ENCODE peak calls at places on chromosomes 6 and 20, in nine cellular contexts. S, O, L, I, R, Q, D, G and H are unnamed samples.

GRCh38 chr6:148716811-148717210 is 30.0 kb upstream of the UST start:
- DNase-seq in O (no peak), S (no peak), R (no peak), Q (no peak), I (no peak), L (no peak), G (no peak), D (no peak), H (no peak)

GRCh38 chr20:25226433-25227316 is 21.2 kb upstream of the PYGB start:
- DNase-seq in Q (no peak), L (no peak), I (no peak), S (no peak), G (no peak), D (peak; percentile 86), R (no peak), O (no peak), H (peak; percentile 81)

GRCh38 chr6:17725083-17725482 is 18.4 kb upstream of the NUP153 start:
- DNase-seq in Q (no peak), R (no peak), G (no peak), L (peak; percentile 92), D (peak; percentile 71), I (peak; percentile 54), O (peak; percentile 64), S (no peak), H (peak; percentile 54)

GRCh38 chr6:161586866-161587265 is 313.0 kb upstream of the AGPAT4 start:
- DNase-seq in Q (no peak), O (no peak), R (no peak), D (no peak), I (no peak), G (no peak), S (no peak), L (no peak), H (no peak)

GRCh38 chr20:56362833-56363413 is 4.1 kb downstream of the FAM210B start:
- DNase-seq in L (peak; percentile 44), G (no peak), S (no peak), Q (no peak), D (peak; percentile 15), I (peak; percentile 71), R (no peak), O (no peak), H (no peak)

GRCh38 chr6:12113190-12113578 is 101.1 kb downstream of the HIVEP1 start:
- DNase-seq in G (no peak), Q (peak; percentile 57), D (no peak), I (no peak), O (peak; percentile 95), L (no peak), R (peak; percentile 58), S (no peak), H (no peak)

GRCh38 chr20:50783903-50784302 is 11.0 kb upstream of the BCAS4 start:
- DNase-seq in R (no peak), I (no peak), L (no peak), D (no peak), G (no peak), S (no peak), Q (no peak), O (no peak), H (no peak)

GRCh38 chr6:136795996-136796395 is 3.7 kb upstream of the MAP3K5 start:
- DNase-seq in I (no peak), L (no peak), S (no peak), R (no peak), Q (no peak), D (no peak), G (no peak), O (peak; percentile 63), H (no peak)

GRCh38 chr6:70549327-70549726 is 17.4 kb upstream of the SDHAF4 start:
- DNase-seq in S (no peak), R (no peak), O (no peak), G (no peak), Q (peak; percentile 28), I (no peak), L (no peak), D (no peak), H (no peak)

GRCh38 chr6:57276946-57277345 is 40.5 kb upstream of the PRIM2 start:
- DNase-seq in L (no peak), S (no peak), I (no peak), R (no peak), Q (no peak), G (no peak), D (no peak), O (peak; percentile 54), H (no peak)

GRCh38 chr6:87293526-87293925 is 28.9 kb upstream of the SMIM8 start:
- DNase-seq in I (no peak), R (no peak), D (no peak), L (no peak), O (no peak), Q (peak; percentile 69), G (no peak), S (no peak), H (no peak)

GRCh38 chr6:154410619-154411044 is 54.0 kb upstream of the IPCEF1 start:
- DNase-seq in R (peak; percentile 86), L (no peak), S (no peak), G (no peak), D (peak; percentile 59), I (peak; percentile 67), O (peak; percentile 99), Q (peak; percentile 86), H (peak; percentile 64)

GRCh38 chr6:119627908-119628669 is 278.5 kb upstream of the MAN1A1 start:
- DNase-seq in R (no peak), D (no peak), Q (peak; percentile 80), O (peak; percentile 76), L (no peak), G (no peak), I (no peak), S (no peak), H (no peak)

GRCh38 chr20:40339661-40340449 is 349.2 kb downstream of the MAFB start:
- DNase-seq in L (no peak), R (no peak), I (no peak), S (no peak), D (peak; percentile 33), O (no peak), G (no peak), Q (no peak), H (no peak)

GRCh38 chr20:53621482-53622246 is 28.0 kb upstream of the ZNF217 start:
- DNase-seq in S (no peak), D (peak; percentile 38), R (peak; percentile 95), O (peak; percentile 94), I (peak; percentile 72), L (no peak), G (peak; percentile 65), Q (peak; percentile 89), H (peak; percentile 77)

GRCh38 chr6:108874470-108875160 is 26.4 kb downstream of the ARMC2 start:
- DNase-seq in L (no peak), Q (no peak), I (no peak), O (peak; percentile 13), D (no peak), G (no peak), S (no peak), R (no peak), H (no peak)

GRCh38 chr20:11807070-11807741 is 110.5 kb upstream of the BTBD3 start:
- DNase-seq in S (no peak), L (no peak), I (no peak), Q (peak; percentile 63), R (peak; percentile 67), O (peak; percentile 94), G (no peak), D (no peak), H (no peak)

GRCh38 chr6:158290659-158291058 is 21.6 kb upstream of the TULP4 start:
- DNase-seq in L (no peak), G (peak; percentile 37), I (no peak), O (no peak), Q (no peak), S (peak; percentile 16), R (no peak), D (no peak), H (no peak)
- H3K9me3 ChIP-seq in L (no peaks in the 10 kb centered on the region), G (no peaks in the 10 kb centered on the region), I (no peaks in the 10 kb centered on the region), O (no peaks in the 10 kb centered on the region), Q (no peaks in the 10 kb centered on the region), S (no peaks in the 10 kb centered on the region), R (peaks cover 2% of the 10 kb centered on the region), D (no peaks in the 10 kb centered on the region), H (no peaks in the 10 kb centered on the region)

DNA sequence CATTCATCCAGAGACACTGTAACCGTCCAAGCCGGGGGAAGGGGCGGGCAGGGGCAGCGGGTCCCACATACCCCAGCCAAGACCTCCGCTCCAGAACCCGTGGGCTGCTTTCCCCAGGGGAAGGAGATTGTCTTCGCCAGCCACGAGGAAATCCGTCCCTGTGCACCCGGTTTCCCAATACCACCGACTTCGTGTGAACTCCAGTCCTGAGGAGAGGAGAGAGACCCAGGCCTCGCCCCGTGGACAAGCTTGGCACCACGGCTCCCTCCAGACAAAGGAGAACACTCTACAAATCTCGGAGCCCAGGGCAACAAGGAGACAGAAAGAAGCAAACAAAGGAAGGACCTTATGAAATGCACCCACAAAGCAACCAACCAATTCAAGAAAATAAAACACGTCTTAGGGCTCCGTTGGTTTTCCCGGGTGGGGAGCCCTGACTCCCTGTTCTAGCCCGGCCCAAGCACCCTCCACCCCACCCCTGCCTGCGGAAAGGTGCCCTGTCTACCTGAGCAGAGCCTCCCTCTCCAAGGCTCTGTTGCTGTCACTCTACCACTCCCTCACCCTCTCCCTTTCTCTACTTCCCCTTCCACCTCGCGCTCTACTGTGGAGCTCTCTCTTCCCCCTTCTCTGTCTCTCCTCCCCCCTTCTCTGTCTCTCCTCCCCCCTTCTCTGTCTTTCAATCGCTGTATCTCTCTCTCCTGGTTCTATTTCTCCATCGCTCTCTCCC is 1382.8 kb upstream of the DEFB115 start:
- DNase-seq in S (no peak), I (no peak), R (no peak), D (no peak), G (no peak), Q (no peak), L (no peak), O (no peak), H (no peak)
- H3K9me3 ChIP-seq in S (peaks cover 46% of the 10 kb centered on the region), I (no peaks in the 10 kb centered on the region), R (no peaks in the 10 kb centered on the region), D (peaks cover 2% of the 10 kb centered on the region), G (peaks cover 14% of the 10 kb centered on the region), Q (peaks cover 47% of the 10 kb centered on the region), L (peaks cover 63% of the 10 kb centered on the region), O (no peaks in the 10 kb centered on the region), H (no peaks in the 10 kb centered on the region)

GRCh38 chr20:21900431-21900830 is 195.0 kb downstream of the PAX1 start:
- DNase-seq in O (no peak), G (no peak), Q (no peak), S (no peak), D (no peak), I (no peak), R (no peak), L (no peak), H (no peak)

GRCh38 chr20:21902391-21902790 is 196.9 kb downstream of the PAX1 start:
- DNase-seq in R (no peak), I (no peak), G (no peak), Q (no peak), S (no peak), O (no peak), L (no peak), D (no peak), H (no peak)

GRCh38 chr20:21901470-21902275 is 196.2 kb downstream of the PAX1 start:
- DNase-seq in D (peak; percentile 32), I (no peak), Q (no peak), R (peak; percentile 20), O (no peak), G (peak; percentile 37), S (no peak), L (no peak), H (peak; percentile 82)
- H3K9me3 ChIP-seq in D (peaks cover 3% of the 10 kb centered on the region), I (no peaks in the 10 kb centered on the region), Q (peaks cover 7% of the 10 kb centered on the region), R (no peaks in the 10 kb centered on the region), O (no peaks in the 10 kb centered on the region), G (no peaks in the 10 kb centered on the region), S (no peaks in the 10 kb centered on the region), L (no peaks in the 10 kb centered on the region), H (no peaks in the 10 kb centered on the region)

DNA sequence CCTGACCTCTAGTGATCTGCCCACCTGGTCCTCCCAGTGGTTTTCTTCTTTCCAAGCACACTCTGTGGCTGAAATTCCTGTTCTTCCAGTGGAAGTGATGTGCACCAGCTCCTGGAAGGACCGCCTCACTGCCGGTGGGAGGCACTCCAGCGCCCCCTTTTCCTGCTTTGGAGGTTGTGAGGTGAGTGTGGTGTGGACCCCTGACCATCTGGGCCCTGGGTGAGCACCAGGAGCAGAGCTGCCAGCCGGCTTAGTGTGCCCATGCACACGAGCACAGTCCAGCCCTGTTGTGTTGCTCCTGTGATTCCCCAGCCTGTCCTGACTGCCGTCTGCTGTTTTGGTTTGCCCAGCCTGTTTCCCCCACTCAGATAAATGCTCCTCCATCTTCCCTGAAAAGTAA is 134.6 kb downstream of the FNDC1 start:
- DNase-seq in D (no peak), S (no peak), Q (no peak), I (no peak), O (no peak), G (no peak), L (no peak), R (no peak), H (no peak)
- H3K9me3 ChIP-seq in D (no peaks in the 10 kb centered on the region), S (no peaks in the 10 kb centered on the region), Q (no peaks in the 10 kb centered on the region), I (no peaks in the 10 kb centered on the region), O (no peaks in the 10 kb centered on the region), G (no peaks in the 10 kb centered on the region), L (no peaks in the 10 kb centered on the region), R (no peaks in the 10 kb centered on the region), H (no peaks in the 10 kb centered on the region)